ENCODE peak calls at places on chromosomes 16 and 17, in ten cellular contexts. J is brain microvascular endothelial cell, S is PC-3, B is neural progenitor cell, E is testis, C is gastrocnemius medialis, P is left ventricle myocardium inferior, O is H1, Z is lower lobe of right lung, X is heart right ventricle. N is an unnamed sample.

GRCh38 chr17:146546-146945 is 9.2 kb downstream of the SCGB1C2 start:
- DNase-seq in S (no peak), Z (no peak), O (no peak), P (peak; percentile 6), J (no peak), E (no peak), C (no peak), X (no peak), B (no peak), N (no peak)

GRCh38 chr17:51006601-51007000 is 114.1 kb downstream of the SPAG9 start:
- DNase-seq in O (no peak), B (peak; percentile 34), J (peak; percentile 43), C (no peak), X (no peak), E (no peak), S (no peak), Z (no peak), P (no peak), N (no peak)

GRCh38 chr16:89035013-89035697 is 58.1 kb upstream of the CBFA2T3 start:
- DNase-seq in C (no peak), X (peak; percentile 2), P (no peak), Z (no peak), E (no peak), O (no peak), B (peak; percentile 41), J (no peak), S (no peak), N (no peak)

GRCh38 chr17:81426676-81427445 is 31.6 kb downstream of the BAHCC1 start:
- DNase-seq in J (no peak), X (no peak), P (peak; percentile 39), C (peak; percentile 69), B (no peak), S (no peak), O (no peak), E (no peak), Z (no peak), N (no peak)

GRCh38 chr16:74073471-74073870 is 223.1 kb upstream of the PSMD7 start:
- DNase-seq in B (no peak), J (peak; percentile 22), P (no peak), O (no peak), Z (no peak), E (no peak), X (no peak), S (no peak), C (no peak), N (no peak)

GRCh38 chr17:31830971-31831755 is 27.9 kb downstream of the COPRS start:
- DNase-seq in C (no peak), Z (no peak), B (no peak), J (peak; percentile 42), O (no peak), S (no peak), E (no peak), P (no peak), X (no peak), N (no peak)

GRCh38 chr16:86665319-86665675 is 86.9 kb downstream of the FOXL1 start:
- DNase-seq in B (no peak), P (no peak), Z (no peak), E (no peak), O (no peak), X (no peak), C (no peak), S (peak; percentile 76), J (peak; percentile 59), N (peak; percentile 75)

GRCh38 chr17:57555636-57556175 is 189.4 kb downstream of the CCDC182 start:
- DNase-seq in Z (no peak), J (no peak), O (no peak), P (no peak), S (peak; percentile 28), C (no peak), B (no peak), X (no peak), E (no peak), N (no peak)

GRCh38 chr16:63695347-63695746 is 1426.5 kb downstream of the CDH11 start:
- DNase-seq in J (no peak), Z (no peak), O (no peak), B (no peak), E (no peak), S (no peak), X (no peak), C (no peak), P (no peak), N (no peak)

GRCh38 chr16:27859020-27859419 is 204.5 kb downstream of the GSG1L start:
- DNase-seq in J (no peak), S (no peak), C (no peak), X (no peak), Z (no peak), P (no peak), B (peak; percentile 58), E (no peak), O (no peak), N (no peak)
- TF ChIP-seq CTCF in J (no peak), S (peak; percentile 22), C (no peak), X (no peak), Z (no peak), P (no peak), B (peak; percentile 57), E (no peak), O (peak; percentile 76), N (no peak)

GRCh38 chr17:41864498-41864836 is 756 bp downstream of the KLHL11 start:
- DNase-seq in P (no peak), C (no peak), J (peak; percentile 23), S (no peak), X (no peak), B (peak; percentile 65), E (peak; percentile 62), O (no peak), Z (no peak), N (no peak)

GRCh38 chr17:41864837-41865595 is at the start of gene KLHL11:
- DNase-seq in C (peak; percentile 86), S (peak; percentile 80), E (peak; percentile 95), J (peak; percentile 82), B (peak; percentile 97), X (peak; percentile 87), O (peak; percentile 58), Z (peak; percentile 93), P (peak; percentile 91), N (peak; percentile 77)

GRCh38 chr17:41865596-41865893 is 322 bp upstream of the KLHL11 start:
- DNase-seq in O (no peak), P (no peak), B (no peak), S (no peak), J (no peak), X (no peak), C (no peak), Z (no peak), E (no peak), N (no peak)

GRCh38 chr17:41860254-41860931 is 4.8 kb downstream of the KLHL11 start:
- DNase-seq in C (no peak), J (no peak), O (no peak), E (no peak), S (no peak), P (no peak), B (no peak), X (no peak), Z (no peak), N (no peak)

DNA sequence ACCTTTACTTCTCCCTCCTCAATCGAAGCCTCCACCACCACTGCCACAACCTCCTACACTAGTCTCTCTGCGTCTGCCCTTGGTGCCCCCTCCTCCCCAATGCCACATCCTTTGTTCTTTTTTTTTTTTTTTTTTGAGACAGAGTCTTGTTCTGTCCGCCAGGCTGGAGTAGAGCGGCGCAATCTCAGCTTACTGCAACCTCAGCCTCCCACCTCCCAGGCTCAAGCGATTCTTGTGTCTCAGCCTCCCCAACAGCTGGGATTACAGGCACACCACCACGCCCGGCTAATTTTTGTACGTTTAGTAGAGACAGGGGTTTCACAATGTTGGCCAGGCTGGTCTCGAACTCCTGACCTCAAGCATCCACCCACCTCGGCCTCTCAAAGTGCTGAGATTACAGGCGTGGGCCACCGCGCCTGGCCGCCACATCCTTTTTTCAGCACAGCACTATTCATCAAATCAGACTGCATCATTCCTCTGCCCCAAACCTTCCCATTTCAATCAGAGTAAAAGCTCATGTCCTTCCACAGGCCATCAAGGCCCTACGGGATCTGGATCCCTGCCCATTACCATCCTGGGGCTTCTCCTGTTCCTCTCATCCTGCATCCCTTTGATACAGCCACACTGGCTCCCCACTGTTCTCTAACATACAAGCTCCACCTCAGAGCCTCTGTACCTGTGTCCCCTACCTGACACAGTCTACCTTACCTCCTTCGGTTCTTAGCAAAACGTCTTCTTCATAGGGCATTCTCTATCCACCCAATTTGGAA is 2.0 kb downstream of the KLHL11 start:
- DNase-seq in B (peak; percentile 28), C (no peak), E (no peak), O (no peak), Z (no peak), X (no peak), J (no peak), P (no peak), S (no peak), N (no peak)
- H3K4me3 ChIP-seq in B (peak overlapping the region; percentile 80), C (peak overlapping the region; percentile 98), E (no peak overlapping the region), O (peak overlapping the region; percentile 86), Z (peak overlapping the region; percentile 100), X (peak overlapping the region; percentile 99), J (no peak overlapping the region), P (peak overlapping the region; percentile 97), S (peak overlapping the region; percentile 84), N (peak overlapping the region; percentile 95)

DNA sequence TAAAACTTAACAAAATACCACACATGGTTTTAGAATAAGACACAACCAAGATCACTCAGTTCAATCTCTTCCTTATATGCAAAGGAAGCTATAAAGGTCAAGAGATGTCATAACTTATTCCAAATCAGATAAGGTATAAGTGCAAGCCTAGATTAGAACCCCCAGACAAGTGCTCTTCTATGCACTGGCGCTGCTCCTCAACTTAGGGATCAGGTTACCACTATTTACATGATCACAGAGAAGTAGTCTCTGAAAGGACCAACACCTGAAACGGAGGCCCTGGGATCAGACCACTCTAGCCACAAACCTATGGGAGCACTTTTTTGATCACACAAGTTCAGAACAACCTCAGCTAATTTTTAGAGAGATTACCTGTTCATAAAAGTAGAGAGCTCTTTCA is 16.6 kb downstream of the COPS3 start:
- DNase-seq in C (no peak), O (no peak), B (no peak), X (no peak), Z (no peak), E (no peak), S (no peak), J (no peak), P (no peak), N (no peak)
- H3K36me3 ChIP-seq in C (peaks cover 2% of the 10 kb centered on the region), O (peaks cover 56% of the 10 kb centered on the region), B (peaks cover 41% of the 10 kb centered on the region), X (no peaks in the 10 kb centered on the region), Z (peaks cover 98% of the 10 kb centered on the region), E (no peaks in the 10 kb centered on the region), S (peaks cover 66% of the 10 kb centered on the region), J (peaks cover 63% of the 10 kb centered on the region), P (peaks cover 98% of the 10 kb centered on the region), N (peaks cover 15% of the 10 kb centered on the region)

DNA sequence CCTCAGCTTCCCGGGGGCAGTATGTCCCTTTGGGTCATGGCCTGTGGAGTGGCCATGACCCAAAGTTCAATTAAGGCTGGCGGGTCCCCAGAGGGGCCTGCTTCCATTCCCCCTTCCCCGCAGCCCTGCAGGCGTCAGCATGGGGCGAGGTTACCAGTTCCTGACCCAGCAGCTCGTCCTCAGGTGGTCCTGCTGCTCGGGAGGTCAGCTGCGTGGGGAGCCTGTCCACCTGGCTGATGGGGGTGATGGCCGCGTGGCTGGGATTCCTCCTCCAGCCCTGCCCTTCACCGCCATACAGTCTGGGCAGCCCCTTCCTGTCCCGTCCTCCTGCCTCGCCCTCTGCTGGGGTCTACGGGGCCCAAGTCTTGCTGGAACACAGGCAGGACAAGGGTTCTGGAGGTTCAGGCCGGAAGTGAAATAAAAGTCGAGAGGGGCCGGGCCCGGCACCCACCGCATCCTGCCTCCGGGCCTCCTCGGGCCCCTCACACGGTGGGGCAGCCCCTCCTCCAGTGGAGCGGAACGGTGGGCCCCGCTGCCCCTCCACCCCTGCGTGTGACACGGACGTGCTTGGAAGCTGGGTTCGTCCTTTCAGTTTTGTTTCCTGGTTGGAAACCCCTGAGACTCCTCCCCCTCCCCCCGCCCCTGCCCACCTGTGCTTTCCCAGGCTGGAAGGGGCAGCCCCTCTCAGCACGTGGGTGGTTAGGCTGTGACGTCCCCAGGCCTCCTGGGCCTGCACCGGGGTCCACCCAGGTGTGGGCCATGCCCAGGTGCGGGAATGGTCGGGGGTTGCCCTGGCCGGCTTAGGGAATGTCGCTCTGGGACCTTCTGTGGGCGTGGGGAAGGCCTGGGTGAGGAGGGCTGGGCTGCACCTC is 6.8 kb downstream of the UBALD2 start:
- DNase-seq in B (no peak), E (no peak), C (no peak), P (no peak), S (no peak), X (no peak), O (no peak), J (no peak), Z (peak; percentile 55), N (no peak)
- TF ChIP-seq CTCF in B (no peak), E (no peak), C (no peak), P (no peak), S (no peak), X (no peak), O (peak; percentile 23), J (peak; percentile 13), Z (no peak), N (no peak)

N was measured in bronchial epithelial cell.